ENCODE peak calls at places on chromosomes 2 and 18, in nine cellular contexts. I is activated CD8-positive, alpha-beta T cell treated with anti-CD3 and anti-CD28 coated beads for 36 hours; X is heart left ventricle; P is T-cell; K is right cardiac atrium; E is activated naive CD8-positive, alpha-beta T cell treated with anti-CD3 and anti-CD28 coated beads, Interleukin-2, amount 50 U/mL, for 24 hours; V is HepG2; R is activated T-cell treated with anti-CD3 and anti-CD28 coated beads, Interleukin-2, amount 50 U/mL, for 72 hours; Y is left lung. J is an unnamed sample.

GRCh38 chr2:224595518-224595917 is 10.4 kb upstream of the CUL3 start:
- ATAC-seq in E (no peak), Y (no peak), I (no peak), P (no peak), R (no peak), X (no peak), V (no peak), K (no peak), J (no peak)

GRCh38 chr18:50051288-50051687 is 143.7 kb downstream of the MYO5B start:
- ATAC-seq in E (no peak), P (no peak), I (no peak), X (no peak), Y (peak), R (no peak), K (no peak), V (peak), J (no peak)

GRCh38 chr18:34710430-34711386 is 610 bp downstream of the DTNA start:
- ATAC-seq in P (no peak), V (no peak), K (no peak), E (no peak), I (no peak), Y (peak), R (no peak), X (peak), J (no peak)

GRCh38 chr2:102591646-102592045 is 27.7 kb upstream of the SLC9A2 start:
- ATAC-seq in K (no peak), I (no peak), X (no peak), R (no peak), V (no peak), Y (peak), P (no peak), E (no peak), J (no peak)

GRCh38 chr2:191152841-191153240 is 2.0 kb upstream of the STAT4 start:
- ATAC-seq in R (peak), E (peak), V (no peak), K (peak), X (peak), I (peak), P (no peak), Y (peak), J (peak)

GRCh38 chr2:12951657-12951973 is 234.9 kb downstream of the TRIB2 start:
- ATAC-seq in Y (no peak), V (no peak), I (no peak), X (no peak), R (no peak), E (no peak), P (no peak), K (no peak), J (no peak)

GRCh38 chr2:94966689-94967088 is 58.8 kb upstream of the MAL start:
- ATAC-seq in X (no peak), R (no peak), K (no peak), I (no peak), E (no peak), P (no peak), Y (no peak), V (no peak), J (no peak)

GRCh38 chr2:107719781-107720180 is 106.9 kb upstream of the RGPD4 start:
- ATAC-seq in E (no peak), R (no peak), X (no peak), Y (no peak), P (no peak), K (no peak), V (peak), I (no peak), J (no peak)

GRCh38 chr18:62187543-62188378 is 706 bp downstream of the RELCH start:
- ATAC-seq in P (peak), E (no peak), Y (peak), K (peak), R (no peak), I (no peak), X (no peak), V (peak), J (no peak)

GRCh38 chr2:232229296-232229916 is 149.1 kb upstream of the ALPP start:
- ATAC-seq in Y (peak), V (no peak), E (no peak), I (no peak), X (peak), K (peak), R (no peak), P (no peak), J (no peak)

GRCh38 chr2:240465765-240466578 is 30.5 kb downstream of the GPC1 start:
- ATAC-seq in P (no peak), X (peak), R (no peak), K (no peak), V (peak), I (no peak), Y (no peak), E (no peak), J (no peak)